ENCODE peak calls at places on chromosomes 12 and 14, in four cellular contexts. L, N, O and P are unnamed samples. For H3K4me1, the result is how much of the 10 kb centered on the place peaks cover.

GRCh38 chr12:49624919-49625577 is 1.7 kb downstream of the PRPF40B start:
- DNase-seq in L (no peak), N (no peak), O (no peak), P (no peak)

GRCh38 chr12:1108276-1108675 is 117.3 kb downstream of the ERC1 start:
- DNase-seq in L (no peak), N (no peak), O (no peak), P (no peak)

GRCh38 chr14:68749487-68750475 is 43.1 kb downstream of the ZFP36L1 start:
- DNase-seq in L (no peak), N (no peak), O (no peak), P (no peak)

GRCh38 chr12:90922068-90922743 is 32.8 kb downstream of the CCER1 start:
- DNase-seq in L (no peak), N (no peak), O (no peak), P (no peak)

GRCh38 chr12:57124259-57124877 is 3.9 kb upstream of the LRP1 start:
- DNase-seq in L (no peak), N (peak), O (no peak), P (peak)

GRCh38 chr12:54126696-54127537 is 61.9 kb downstream of the SMUG1 start:
- DNase-seq in L (peak), N (peak), O (peak), P (no peak)

GRCh38 chr14:85517113-85517688 is 12.7 kb upstream of the FLRT2 start:
- DNase-seq in L (no peak), N (no peak), O (no peak), P (no peak)

GRCh38 chr12:19125325-19125724 is 4.2 kb upstream of the PLEKHA5 start:
- DNase-seq in L (no peak), N (no peak), O (no peak), P (no peak)

GRCh38 chr12:124938606-124939427 is 24.4 kb upstream of the UBC start:
- DNase-seq in L (peak), N (peak), O (no peak), P (peak)

GRCh38 chr12:124940143-124940392 is 25.6 kb upstream of the UBC start:
- DNase-seq in L (no peak), N (no peak), O (no peak), P (no peak)

GRCh38 chr12:124940393-124941169 is 26.1 kb upstream of the UBC start:
- DNase-seq in L (peak), N (peak), O (peak), P (peak)

GRCh38 chr12:124939428-124940142 is 25.1 kb upstream of the UBC start:
- DNase-seq in L (peak), N (peak), O (peak), P (peak)

GRCh38 chr12:124938066-124938465 is 23.6 kb upstream of the UBC start:
- DNase-seq in L (no peak), N (no peak), O (no peak), P (peak)
- H3K27ac ChIP-seq in L (no peak), N (peak), O (peak), P (peak)

GRCh38 chr12:94150483-94151225 is 2.3 kb downstream of the PLXNC1 start:
- DNase-seq in L (peak), N (peak), O (no peak), P (peak)

GRCh38 chr12:94147991-94148840 is at the start of gene PLXNC1:
- DNase-seq in L (peak), N (peak), O (peak), P (peak)

GRCh38 chr12:94149781-94150482 is 1.6 kb downstream of the PLXNC1 start:
- DNase-seq in L (no peak), N (peak), O (peak), P (peak)

GRCh38 chr12:94147377-94147990 is 893 bp upstream of the PLXNC1 start:
- DNase-seq in L (no peak), N (no peak), O (no peak), P (no peak)

DNA sequence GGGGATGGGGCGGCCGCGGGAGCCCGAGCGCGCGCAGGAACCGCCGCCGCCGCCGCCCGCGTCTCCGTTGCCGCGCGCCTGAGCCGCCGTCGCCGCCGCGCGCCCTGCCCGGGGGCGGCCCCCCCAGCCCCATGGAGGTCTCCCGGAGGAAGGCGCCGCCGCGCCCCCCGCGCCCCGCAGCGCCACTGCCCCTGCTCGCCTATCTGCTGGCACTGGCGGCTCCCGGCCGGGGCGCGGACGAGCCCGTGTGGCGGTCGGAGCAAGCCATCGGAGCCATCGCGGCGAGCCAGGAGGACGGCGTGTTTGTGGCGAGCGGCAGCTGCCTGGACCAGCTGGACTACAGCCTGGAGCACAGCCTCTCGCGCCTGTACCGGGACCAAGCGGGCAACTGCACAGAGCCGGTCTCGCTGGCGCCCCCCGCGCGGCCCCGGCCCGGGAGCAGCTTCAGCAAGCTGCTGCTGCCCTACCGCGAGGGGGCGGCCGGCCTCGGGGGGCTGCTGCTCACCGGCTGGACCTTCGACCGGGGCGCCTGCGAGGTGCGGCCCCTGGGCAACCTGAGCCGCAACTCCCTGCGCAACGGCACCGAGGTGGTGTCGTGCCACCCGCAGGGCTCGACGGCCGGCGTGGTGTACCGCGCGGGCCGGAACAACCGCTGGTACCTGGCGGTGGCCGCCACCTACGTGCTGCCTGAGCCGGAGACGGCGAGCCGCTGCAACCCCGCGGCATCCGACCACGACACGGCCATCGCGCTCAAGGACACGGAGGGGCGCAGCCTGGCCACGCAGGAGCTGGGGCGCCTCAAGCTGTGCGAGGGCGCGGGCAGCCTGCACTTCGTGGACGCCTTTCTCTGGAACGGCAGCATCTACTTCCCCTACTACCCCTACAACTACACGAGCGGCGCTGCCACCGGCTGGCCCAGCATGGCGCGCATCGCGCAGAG is 734 bp downstream of the PLXNC1 start:
- DNase-seq in L (peak), N (peak), O (peak), P (peak)
- H3K4me3 ChIP-seq in L (peak), N (peak), O (peak), P (no peak)

GRCh38 chr12:130079254-130079653 is 83.0 kb upstream of the FZD10 start:
- DNase-seq in L (peak), N (no peak), O (no peak), P (no peak)
- H3K4me1 ChIP-seq in L (under half), N (under half), O (under half), P (under half)

DNA sequence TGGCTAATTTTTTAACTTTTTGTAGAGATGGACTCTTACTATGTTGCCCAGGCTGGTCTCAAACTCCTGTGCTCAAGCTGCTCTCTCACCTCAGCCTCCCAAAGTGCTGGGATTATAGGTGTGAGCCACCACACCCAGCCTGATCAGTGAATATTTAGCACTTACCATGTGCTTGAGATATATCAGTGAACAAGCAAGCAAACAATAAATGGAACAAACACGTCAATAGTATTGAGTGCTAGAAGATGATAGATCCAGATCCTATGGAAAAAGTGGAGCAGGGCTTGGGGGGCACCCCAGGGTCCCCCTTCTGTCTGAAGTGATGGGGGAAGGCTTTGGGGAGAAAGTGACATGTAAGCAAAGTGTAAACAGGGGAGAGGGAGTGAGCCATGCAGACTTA is 83.8 kb downstream of the NT5DC3 start:
- DNase-seq in L (no peak), N (no peak), O (no peak), P (no peak)
- H3K27ac ChIP-seq in L (no peak), N (no peak), O (no peak), P (no peak)

GRCh38 chr12:31622038-31622437 is 31.1 kb upstream of the DENND5B start:
- DNase-seq in L (no peak), N (no peak), O (no peak), P (no peak)
- H3K4me3 ChIP-seq in L (no peak), N (no peak), O (no peak), P (no peak)

GRCh38 chr14:56603648-56604047 is 24.1 kb downstream of the TMEM260 start:
- DNase-seq in L (no peak), N (no peak), O (no peak), P (no peak)
- H3K4me1 ChIP-seq in L (under half), N (under half), O (under half), P (under half)

GRCh38 chr12:116533343-116534248 is 25.6 kb upstream of the MAP1LC3B2 start:
- DNase-seq in L (peak), N (peak), O (peak), P (peak)
- H3K27ac ChIP-seq in L (peak), N (peak), O (peak), P (no peak)

DNA sequence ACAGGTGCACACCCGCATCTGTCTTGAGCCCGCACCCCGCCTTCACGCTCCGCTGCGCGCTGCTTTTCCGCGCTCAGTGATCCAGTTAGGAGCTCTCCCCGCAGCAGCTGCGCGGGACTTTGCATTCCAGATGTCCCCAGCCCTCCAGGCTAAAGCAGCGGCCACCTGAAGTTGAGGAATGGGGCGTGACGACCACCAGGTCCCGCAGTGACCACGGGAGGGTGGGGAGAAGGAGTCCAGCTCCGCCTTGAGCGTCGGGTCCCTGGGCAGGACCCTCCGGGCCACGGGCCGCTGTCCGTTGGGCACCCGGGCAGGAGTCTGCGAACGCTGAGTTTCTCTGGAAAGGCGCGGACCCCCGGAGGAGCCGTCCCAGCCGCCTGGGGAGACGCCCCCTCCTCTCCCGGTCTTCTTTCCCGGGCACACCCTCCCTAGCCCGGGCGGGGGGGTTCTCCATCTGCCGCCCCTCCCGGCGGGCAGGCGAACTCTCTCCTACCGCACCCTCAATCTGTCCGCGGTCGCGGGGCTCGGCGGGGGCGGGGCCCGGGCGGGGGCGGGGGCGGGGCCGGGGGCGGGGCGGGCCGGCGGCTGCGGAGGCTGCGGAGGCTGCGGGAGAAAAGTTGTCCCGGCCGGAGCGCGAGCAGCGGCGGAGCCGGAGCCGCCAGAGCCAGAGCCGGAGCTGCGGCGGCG is at the start of gene TMEM132C:
- DNase-seq in L (no peak), N (no peak), O (no peak), P (no peak)
- H3K4me3 ChIP-seq in L (no peak), N (peak), O (peak), P (no peak)

DNA sequence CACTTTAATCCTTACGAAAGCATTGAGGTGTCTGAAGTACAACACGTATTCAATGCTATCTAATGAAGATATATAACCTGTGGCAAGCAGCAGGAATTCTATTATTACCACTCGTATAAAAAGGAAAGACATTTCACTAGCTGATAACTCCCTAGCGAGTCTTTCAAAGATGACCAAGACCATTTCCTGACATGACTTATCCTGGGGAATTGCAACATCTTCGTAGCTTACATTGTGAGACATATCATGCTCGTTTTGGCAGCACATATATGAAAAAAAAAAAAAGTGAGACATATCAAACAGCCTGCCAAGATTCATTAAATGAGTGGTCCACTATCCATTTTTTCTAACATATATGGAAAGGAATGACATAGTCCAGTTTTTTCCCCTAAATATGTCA is 337.0 kb downstream of the FSCB start:
- DNase-seq in L (no peak), N (no peak), O (no peak), P (no peak)
- H3K4me1 ChIP-seq in L (under half), N (under half), O (under half), P (under half)

GRCh38 chr12:27336254-27336653 is 3.6 kb downstream of the BMAL2 start:
- DNase-seq in L (no peak), N (peak), O (no peak), P (no peak)

GRCh38 chr12:27338473-27338872 is 5.8 kb downstream of the BMAL2 start:
- DNase-seq in L (no peak), N (no peak), O (no peak), P (no peak)

GRCh38 chr12:27335364-27336145 is 2.9 kb downstream of the BMAL2 start:
- DNase-seq in L (no peak), N (no peak), O (no peak), P (no peak)

GRCh38 chr12:27334721-27335082 is 2.1 kb downstream of the BMAL2 start:
- DNase-seq in L (no peak), N (no peak), O (no peak), P (no peak)

GRCh38 chr12:27337376-27337775 is 4.7 kb downstream of the BMAL2 start:
- DNase-seq in L (no peak), N (no peak), O (no peak), P (no peak)
- H3K27ac ChIP-seq in L (no peak), N (peak), O (no peak), P (no peak)